ENCODE peak calls at places on chromosomes 4 and X, in eight cellular contexts. Y, H, K, E, D, B, L and M are unnamed samples.
A peak's percentile ranks its signal among the peaks of the same experiment; 100 is the strongest.

GRCh38 chr4:180610317-180610716 is 1632.9 kb upstream of the TENM3 start:
- DNase-seq in Y (no peak), H (no peak), K (no peak), E (no peak), D (no peak), B (no peak), L (no peak), M (no peak)

GRCh38 chrX:53291596-53291995 is 10.2 kb upstream of the IQSEC2 start:
- DNase-seq in Y (no peak), H (no peak), K (no peak), E (no peak), D (no peak), B (no peak), L (no peak), M (no peak)

GRCh38 chr4:118839221-118839927 is 3.4 kb upstream of the SEC24D start:
- DNase-seq in Y (no peak), H (no peak), K (no peak), E (no peak), D (no peak), B (no peak), L (no peak), M (no peak)

GRCh38 chr4:87299898-87300297 is 22.8 kb downstream of the HSD17B13 start:
- DNase-seq in Y (no peak), H (no peak), K (no peak), E (no peak), D (no peak), B (no peak), L (no peak), M (no peak)

GRCh38 chr4:54229631-54230478 is 762 bp downstream of the PDGFRA start:
- DNase-seq in Y (no peak), H (peak; percentile 36), K (no peak), E (no peak), D (peak; percentile 29), B (no peak), L (peak; percentile 61), M (peak; percentile 2)

GRCh38 chr4:170465434-170465833 is 375.7 kb upstream of the AADAT start:
- DNase-seq in Y (no peak), H (no peak), K (no peak), E (no peak), D (no peak), B (no peak), L (peak; percentile 44), M (no peak)

GRCh38 chrX:21354725-21355124 is 19.5 kb upstream of the CNKSR2 start:
- DNase-seq in Y (no peak), H (no peak), K (no peak), E (no peak), D (no peak), B (no peak), L (no peak), M (no peak)

GRCh38 chr4:140645614-140646412 is 77.1 kb upstream of the UCP1 start:
- DNase-seq in Y (peak; percentile 66), H (no peak), K (peak; percentile 53), E (no peak), D (no peak), B (no peak), L (no peak), M (no peak)

GRCh38 chr4:152843476-152844107 is 63.8 kb downstream of the ARFIP1 start:
- DNase-seq in Y (no peak), H (no peak), K (no peak), E (no peak), D (no peak), B (no peak), L (no peak), M (no peak)

GRCh38 chr4:98642991-98643426 is 15.4 kb downstream of the TSPAN5 start:
- DNase-seq in Y (no peak), H (no peak), K (no peak), E (no peak), D (no peak), B (peak; percentile 25), L (no peak), M (no peak)